ENCODE peak calls at places on chromosomes 1 and 21, in ten cellular contexts. One of them, this sample, is unnamed.
A peak's percentile ranks its signal among the peaks of the same experiment; 100 is the strongest.

GRCh38 chr1:93556291-93556690 is 108.4 kb downstream of the FNBP1L start:
- DNase-seq in cardiac fibroblast: peak; percentile 9
- DNase-seq in GM13976: no peak
- DNase-seq in left lung: no peak
- DNase-seq in lung: no peak
- DNase-seq in ascending aorta: no peak
- DNase-seq in lower leg skin: no peak
- DNase-seq in astrocyte of the cerebellum: no peak
- DNase-seq in cardiac muscle cell: no peak
- DNase-seq in GM12865: no peak
- DNase-seq in this sample: no peak

GRCh38 chr21:42862774-42863503 is 16.4 kb downstream of the WDR4 start:
- DNase-seq in cardiac muscle cell: no peak
- DNase-seq in cardiac fibroblast: no peak
- DNase-seq in lower leg skin: no peak
- DNase-seq in GM12865: no peak
- DNase-seq in astrocyte of the cerebellum: no peak
- DNase-seq in ascending aorta: no peak
- DNase-seq in left lung: no peak
- DNase-seq in GM13976: no peak
- DNase-seq in lung: no peak
- DNase-seq in this sample: no peak

GRCh38 chr1:39105841-39106765 is 80.0 kb downstream of the NDUFS5 start:
- DNase-seq in cardiac muscle cell: peak; percentile 59
- DNase-seq in GM12865: peak; percentile 71
- DNase-seq in ascending aorta: no peak
- DNase-seq in cardiac fibroblast: peak; percentile 52
- DNase-seq in GM13976: no peak
- DNase-seq in lung: peak; percentile 60
- DNase-seq in left lung: peak; percentile 56
- DNase-seq in astrocyte of the cerebellum: no peak
- DNase-seq in lower leg skin: no peak
- DNase-seq in this sample: no peak

GRCh38 chr1:56170784-56171320 is 408.5 kb downstream of the PLPP3 start:
- DNase-seq in lung: no peak
- DNase-seq in astrocyte of the cerebellum: no peak
- DNase-seq in left lung: no peak
- DNase-seq in cardiac fibroblast: no peak
- DNase-seq in ascending aorta: no peak
- DNase-seq in cardiac muscle cell: peak; percentile 51
- DNase-seq in GM13976: no peak
- DNase-seq in lower leg skin: no peak
- DNase-seq in GM12865: no peak
- DNase-seq in this sample: no peak

GRCh38 chr1:115692224-115692623 is 50.5 kb downstream of the VANGL1 start:
- DNase-seq in lower leg skin: no peak
- DNase-seq in cardiac fibroblast: no peak
- DNase-seq in ascending aorta: no peak
- DNase-seq in astrocyte of the cerebellum: no peak
- DNase-seq in GM12865: no peak
- DNase-seq in left lung: no peak
- DNase-seq in cardiac muscle cell: no peak
- DNase-seq in lung: no peak
- DNase-seq in GM13976: no peak
- DNase-seq in this sample: no peak

GRCh38 chr1:223017291-223017690 is 125.8 kb downstream of the TLR5 start:
- DNase-seq in cardiac fibroblast: no peak
- DNase-seq in GM13976: no peak
- DNase-seq in lower leg skin: no peak
- DNase-seq in lung: no peak
- DNase-seq in left lung: no peak
- DNase-seq in GM12865: no peak
- DNase-seq in astrocyte of the cerebellum: no peak
- DNase-seq in ascending aorta: no peak
- DNase-seq in cardiac muscle cell: no peak
- DNase-seq in this sample: no peak

GRCh38 chr1:25355841-25356395 is 17.8 kb downstream of the TMEM50A start:
- DNase-seq in lung: no peak
- DNase-seq in cardiac muscle cell: no peak
- DNase-seq in lower leg skin: no peak
- DNase-seq in ascending aorta: no peak
- DNase-seq in astrocyte of the cerebellum: no peak
- DNase-seq in cardiac fibroblast: no peak
- DNase-seq in GM13976: no peak
- DNase-seq in GM12865: no peak
- DNase-seq in left lung: no peak
- DNase-seq in this sample: no peak

GRCh38 chr1:67393240-67393639 is 37.0 kb downstream of the SERBP1 start:
- DNase-seq in GM13976: no peak
- DNase-seq in GM12865: no peak
- DNase-seq in lung: no peak
- DNase-seq in lower leg skin: no peak
- DNase-seq in ascending aorta: no peak
- DNase-seq in left lung: no peak
- DNase-seq in cardiac fibroblast: no peak
- DNase-seq in cardiac muscle cell: peak; percentile 41
- DNase-seq in astrocyte of the cerebellum: no peak
- DNase-seq in this sample: no peak

GRCh38 chr1:2136386-2136821 is 58.2 kb downstream of the FAAP20 start:
- DNase-seq in cardiac fibroblast: no peak
- DNase-seq in lung: no peak
- DNase-seq in GM12865: no peak
- DNase-seq in left lung: peak; percentile 25
- DNase-seq in lower leg skin: no peak
- DNase-seq in cardiac muscle cell: no peak
- DNase-seq in GM13976: no peak
- DNase-seq in ascending aorta: no peak
- DNase-seq in astrocyte of the cerebellum: no peak
- DNase-seq in this sample: no peak

GRCh38 chr1:211376807-211377206 is 50.2 kb downstream of the TRAF5 start:
- DNase-seq in GM13976: no peak
- DNase-seq in lung: no peak
- DNase-seq in astrocyte of the cerebellum: no peak
- DNase-seq in lower leg skin: no peak
- DNase-seq in cardiac muscle cell: no peak
- DNase-seq in left lung: no peak
- DNase-seq in cardiac fibroblast: no peak
- DNase-seq in ascending aorta: no peak
- DNase-seq in GM12865: no peak
- DNase-seq in this sample: no peak

GRCh38 chr1:198118136-198118535 is 38.7 kb upstream of the NEK7 start:
- DNase-seq in GM13976: no peak
- DNase-seq in ascending aorta: no peak
- DNase-seq in cardiac muscle cell: peak; percentile 7
- DNase-seq in astrocyte of the cerebellum: peak; percentile 72
- DNase-seq in cardiac fibroblast: peak; percentile 96
- DNase-seq in GM12865: no peak
- DNase-seq in lung: peak; percentile 30
- DNase-seq in lower leg skin: peak; percentile 87
- DNase-seq in left lung: peak; percentile 37
- DNase-seq in this sample: no peak

GRCh38 chr1:109198745-109199144 is 15.0 kb upstream of the SARS1 start:
- DNase-seq in ascending aorta: no peak
- DNase-seq in GM13976: no peak
- DNase-seq in cardiac muscle cell: no peak
- DNase-seq in lower leg skin: no peak
- DNase-seq in lung: no peak
- DNase-seq in GM12865: no peak
- DNase-seq in cardiac fibroblast: peak; percentile 69
- DNase-seq in left lung: no peak
- DNase-seq in astrocyte of the cerebellum: no peak
- DNase-seq in this sample: no peak

GRCh38 chr1:239732770-239733169 is 346.4 kb downstream of the CHRM3 start:
- DNase-seq in cardiac fibroblast: no peak
- DNase-seq in left lung: no peak
- DNase-seq in GM13976: no peak
- DNase-seq in lung: no peak
- DNase-seq in ascending aorta: no peak
- DNase-seq in astrocyte of the cerebellum: no peak
- DNase-seq in lower leg skin: no peak
- DNase-seq in cardiac muscle cell: no peak
- DNase-seq in GM12865: no peak
- DNase-seq in this sample: no peak

GRCh38 chr1:227961651-227962050 is 13.9 kb upstream of the WNT9A start:
- DNase-seq in lower leg skin: no peak
- DNase-seq in GM12865: no peak
- DNase-seq in GM13976: no peak
- DNase-seq in left lung: no peak
- DNase-seq in cardiac fibroblast: no peak
- DNase-seq in astrocyte of the cerebellum: no peak
- DNase-seq in ascending aorta: no peak
- DNase-seq in lung: peak; percentile 26
- DNase-seq in cardiac muscle cell: no peak
- DNase-seq in this sample: no peak

GRCh38 chr1:104463126-104463697 is 713.5 kb downstream of the AMY1C start:
- DNase-seq in astrocyte of the cerebellum: no peak
- DNase-seq in ascending aorta: no peak
- DNase-seq in GM13976: no peak
- DNase-seq in cardiac muscle cell: no peak
- DNase-seq in lower leg skin: no peak
- DNase-seq in cardiac fibroblast: no peak
- DNase-seq in GM12865: no peak
- DNase-seq in left lung: no peak
- DNase-seq in lung: no peak
- DNase-seq in this sample: no peak

GRCh38 chr1:108913105-108913948 is 36.5 kb downstream of the GPSM2 start:
- DNase-seq in lower leg skin: no peak
- DNase-seq in GM13976: no peak
- DNase-seq in cardiac fibroblast: no peak
- DNase-seq in astrocyte of the cerebellum: no peak
- DNase-seq in ascending aorta: no peak
- DNase-seq in lung: no peak
- DNase-seq in left lung: no peak
- DNase-seq in GM12865: no peak
- DNase-seq in cardiac muscle cell: peak; percentile 5
- DNase-seq in this sample: no peak

GRCh38 chr1:206982216-206982615 is 12.0 kb upstream of the FCAMR start:
- DNase-seq in lung: peak; percentile 59
- DNase-seq in left lung: peak; percentile 40
- DNase-seq in GM13976: peak; percentile 72
- DNase-seq in GM12865: peak; percentile 68
- DNase-seq in lower leg skin: no peak
- DNase-seq in ascending aorta: no peak
- DNase-seq in cardiac muscle cell: peak; percentile 72
- DNase-seq in astrocyte of the cerebellum: no peak
- DNase-seq in cardiac fibroblast: peak; percentile 51
- DNase-seq in this sample: peak; percentile 48

GRCh38 chr1:37731312-37732019 is 33.5 kb downstream of the EPHA10 start:
- DNase-seq in GM13976: peak; percentile 3
- DNase-seq in left lung: no peak
- DNase-seq in GM12865: no peak
- DNase-seq in ascending aorta: no peak
- DNase-seq in astrocyte of the cerebellum: no peak
- DNase-seq in lung: no peak
- DNase-seq in lower leg skin: peak; percentile 82
- DNase-seq in cardiac muscle cell: no peak
- DNase-seq in cardiac fibroblast: no peak
- DNase-seq in this sample: no peak

GRCh38 chr1:203026666-203027663 is 674 bp downstream of the PPFIA4 start:
- DNase-seq in cardiac fibroblast: no peak
- DNase-seq in lower leg skin: peak; percentile 87
- DNase-seq in ascending aorta: no peak
- DNase-seq in GM12865: no peak
- DNase-seq in left lung: no peak
- DNase-seq in cardiac muscle cell: no peak
- DNase-seq in GM13976: peak; percentile 27
- DNase-seq in lung: no peak
- DNase-seq in astrocyte of the cerebellum: no peak
- DNase-seq in this sample: no peak
- TF ChIP-seq CTCF in cardiac fibroblast: no peak
- TF ChIP-seq CTCF in lower leg skin: no peak
- TF ChIP-seq CTCF in ascending aorta: no peak
- TF ChIP-seq CTCF in GM12865: no peak
- TF ChIP-seq CTCF in left lung: no peak
- TF ChIP-seq CTCF in cardiac muscle cell: no peak
- TF ChIP-seq CTCF in GM13976: no peak
- TF ChIP-seq CTCF in lung: no peak
- TF ChIP-seq CTCF in astrocyte of the cerebellum: no peak
- TF ChIP-seq CTCF in this sample: no peak

GRCh38 chr1:70745199-70745598 is 302.4 kb downstream of the PTGER3 start:
- DNase-seq in GM12865: no peak
- DNase-seq in cardiac muscle cell: no peak
- DNase-seq in GM13976: no peak
- DNase-seq in lower leg skin: no peak
- DNase-seq in astrocyte of the cerebellum: no peak
- DNase-seq in lung: no peak
- DNase-seq in cardiac fibroblast: peak; percentile 31
- DNase-seq in left lung: no peak
- DNase-seq in ascending aorta: no peak
- DNase-seq in this sample: no peak
- TF ChIP-seq CTCF in GM12865: peak; percentile 34
- TF ChIP-seq CTCF in cardiac muscle cell: peak; percentile 7
- TF ChIP-seq CTCF in GM13976: no peak
- TF ChIP-seq CTCF in lower leg skin: no peak
- TF ChIP-seq CTCF in astrocyte of the cerebellum: no peak
- TF ChIP-seq CTCF in lung: no peak
- TF ChIP-seq CTCF in cardiac fibroblast: peak; percentile 43
- TF ChIP-seq CTCF in left lung: no peak
- TF ChIP-seq CTCF in ascending aorta: no peak
- TF ChIP-seq CTCF in this sample: peak; percentile 51

GRCh38 chr1:203127672-203128611 is at the start of gene ADORA1:
- DNase-seq in astrocyte of the cerebellum: peak; percentile 16
- DNase-seq in ascending aorta: no peak
- DNase-seq in lung: peak; percentile 51
- DNase-seq in lower leg skin: peak; percentile 90
- DNase-seq in GM13976: no peak
- DNase-seq in GM12865: no peak
- DNase-seq in cardiac muscle cell: peak; percentile 91
- DNase-seq in cardiac fibroblast: peak; percentile 34
- DNase-seq in left lung: peak; percentile 70
- DNase-seq in this sample: peak; percentile 51
- TF ChIP-seq CTCF in astrocyte of the cerebellum: peak; percentile 4
- TF ChIP-seq CTCF in ascending aorta: no peak
- TF ChIP-seq CTCF in lung: no peak
- TF ChIP-seq CTCF in lower leg skin: no peak
- TF ChIP-seq CTCF in GM13976: no peak
- TF ChIP-seq CTCF in GM12865: no peak
- TF ChIP-seq CTCF in cardiac muscle cell: peak; percentile 3
- TF ChIP-seq CTCF in cardiac fibroblast: no peak
- TF ChIP-seq CTCF in left lung: no peak
- TF ChIP-seq CTCF in this sample: peak; percentile 53

DNA sequence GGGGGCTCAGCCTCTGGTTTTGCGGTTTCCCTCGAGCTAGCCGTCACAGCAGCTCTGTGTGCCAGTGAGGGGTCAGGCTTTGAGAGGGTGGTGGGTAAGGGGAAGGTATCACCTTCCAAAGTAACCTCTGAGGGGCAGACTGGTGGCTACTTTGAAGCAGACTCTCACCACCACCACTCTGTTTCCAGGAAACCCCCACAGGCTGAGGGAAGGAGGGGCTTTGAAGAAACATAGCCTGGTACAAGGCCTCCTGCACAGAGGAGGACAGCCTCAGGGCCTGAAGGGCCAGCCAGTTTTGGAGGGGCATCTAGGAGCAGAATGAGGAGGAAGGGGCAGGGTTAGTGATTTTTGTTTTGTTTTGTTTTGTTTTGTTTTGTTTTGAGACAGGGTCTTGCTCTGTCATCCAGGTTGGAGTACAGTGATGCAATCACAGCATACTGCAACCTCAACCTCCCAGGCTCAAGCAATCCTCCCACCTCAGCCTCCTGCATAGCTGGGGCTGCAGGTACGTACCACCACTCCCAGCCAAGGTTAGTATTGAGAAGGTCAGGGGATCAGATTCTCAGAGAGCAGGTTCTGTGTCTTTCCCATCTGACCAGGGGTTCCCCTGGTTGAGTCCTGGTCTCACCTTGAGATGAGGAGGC is 17.2 kb upstream of the ZNF683 start:
- DNase-seq in left lung: no peak
- DNase-seq in cardiac fibroblast: no peak
- DNase-seq in ascending aorta: no peak
- DNase-seq in GM12865: no peak
- DNase-seq in GM13976: no peak
- DNase-seq in cardiac muscle cell: no peak
- DNase-seq in lower leg skin: no peak
- DNase-seq in astrocyte of the cerebellum: no peak
- DNase-seq in lung: no peak
- DNase-seq in this sample: no peak
- TF ChIP-seq CTCF in left lung: no peak
- TF ChIP-seq CTCF in cardiac fibroblast: no peak
- TF ChIP-seq CTCF in ascending aorta: no peak
- TF ChIP-seq CTCF in GM12865: no peak
- TF ChIP-seq CTCF in GM13976: no peak
- TF ChIP-seq CTCF in cardiac muscle cell: no peak
- TF ChIP-seq CTCF in lower leg skin: no peak
- TF ChIP-seq CTCF in astrocyte of the cerebellum: no peak
- TF ChIP-seq CTCF in lung: no peak
- TF ChIP-seq CTCF in this sample: no peak